ENCODE peak calls at places on chromosomes 5 and 9, in four cellular contexts. B is right atrium auricular region, V is endodermal cell, N is Peyer's patch. H is an unnamed sample.

GRCh38 chr5:84436866-84437265 is 52.2 kb upstream of the EDIL3 start:
- DNase-seq in B (no peak), V (no peak), N (no peak), H (no peak)

GRCh38 chr5:173645437-173645807 is 29.0 kb upstream of the BOD1 start:
- DNase-seq in B (no peak), V (peak; percentile 57), N (no peak), H (no peak)

GRCh38 chr5:59533730-59534108 is 359.8 kb downstream of the PDE4D start:
- DNase-seq in B (no peak), V (no peak), N (no peak), H (no peak)

GRCh38 chr5:169576181-169576598 is 7.4 kb upstream of the SPDL1 start:
- DNase-seq in B (no peak), V (no peak), N (no peak), H (no peak)

GRCh38 chr5:172412724-172413260 is 41.5 kb downstream of the SH3PXD2B start:
- DNase-seq in B (peak; percentile 96), V (no peak), N (peak; percentile 84), H (no peak)

GRCh38 chr9:25733336-25733982 is 55.2 kb upstream of the TUSC1 start:
- DNase-seq in B (no peak), V (no peak), N (no peak), H (no peak)

GRCh38 chr5:73482383-73483193 is 15.7 kb upstream of the BTF3 start:
- DNase-seq in B (no peak), V (no peak), N (no peak), H (no peak)

GRCh38 chr9:111627260-111627963 is 3.7 kb upstream of the DNAJC25 start:
- DNase-seq in B (no peak), V (no peak), N (peak; percentile 73), H (no peak)

GRCh38 chr9:116349684-116350083 is 196.1 kb downstream of the PAPPA start:
- DNase-seq in B (no peak), V (no peak), N (no peak), H (no peak)

GRCh38 chr9:115353681-115354080 is 235.7 kb upstream of the TNC start:
- DNase-seq in B (no peak), V (no peak), N (no peak), H (no peak)

GRCh38 chr9:134214766-134215394 is 50.5 kb upstream of the RNU6ATAC start:
- DNase-seq in B (no peak), V (no peak), N (no peak), H (no peak)

GRCh38 chr5:90802695-90803317 is 244.2 kb downstream of the ADGRV1 start:
- DNase-seq in B (no peak), V (peak; percentile 78), N (no peak), H (no peak)

GRCh38 chr9:85212209-85212608 is 529.5 kb downstream of the AGTPBP1 start:
- DNase-seq in B (no peak), V (no peak), N (no peak), H (no peak)

GRCh38 chr9:18768951-18769622 is 263.9 kb downstream of the SAXO1 start:
- DNase-seq in B (no peak), V (no peak), N (no peak), H (peak; percentile 58)

GRCh38 chr5:5799826-5800225 is 377.3 kb downstream of the ICE1 start:
- DNase-seq in B (no peak), V (no peak), N (no peak), H (no peak)

GRCh38 chr9:75754090-75754489 is 136.4 kb upstream of the PCSK5 start:
- DNase-seq in B (no peak), V (no peak), N (no peak), H (no peak)

GRCh38 chr5:176131771-176132170 is 106.5 kb upstream of the SIMC1 start:
- DNase-seq in B (no peak), V (no peak), N (no peak), H (no peak)

GRCh38 chr9:13427587-13427986 is 148.1 kb upstream of the MPDZ start:
- DNase-seq in B (no peak), V (no peak), N (no peak), H (no peak)

GRCh38 chr9:126372716-126373115 is 46.1 kb downstream of the MVB12B start:
- DNase-seq in B (no peak), V (no peak), N (no peak), H (no peak)

DNA sequence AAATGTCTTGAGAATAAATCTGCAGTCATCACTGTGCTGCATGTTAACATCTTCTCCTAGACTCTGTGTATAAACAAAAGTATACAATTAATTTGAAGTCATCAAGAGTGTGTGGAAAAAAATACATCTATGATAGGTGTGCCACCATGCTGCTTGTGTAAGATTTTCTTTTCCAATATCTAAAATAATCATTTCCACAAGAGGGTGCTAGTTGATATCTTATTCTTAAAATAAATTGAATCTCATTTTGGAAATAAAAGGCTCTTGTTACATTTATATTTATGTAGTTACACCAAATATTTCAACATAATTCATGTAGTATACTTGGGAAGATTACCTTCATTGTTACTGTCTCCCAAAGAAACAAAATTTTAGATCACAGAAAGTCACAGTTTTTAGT is 14.1 kb upstream of the MOCS2 start:
- DNase-seq in B (no peak), V (no peak), N (no peak), H (no peak)
- TF ChIP-seq CTCF in B (no peak), V (no peak), N (no peak), H (no peak)

GRCh38 chr5:108079754-108080153 is 302.1 kb downstream of the FBXL17 start:
- DNase-seq in B (no peak), V (no peak), N (no peak), H (no peak)
- H3K4me3 ChIP-seq in B (no peak overlapping the region), V (no peak overlapping the region), N (no peak overlapping the region), H (no peak overlapping the region)

GRCh38 chr9:32587901-32588300 is 14.9 kb upstream of the NDUFB6 start:
- DNase-seq in B (no peak), V (no peak), N (no peak), H (no peak)
- TF ChIP-seq CTCF in B (no peak), V (peak; percentile 49), N (no peak), H (no peak)

GRCh38 chr9:38172601-38173000 is 103.6 kb upstream of the SHB start:
- DNase-seq in B (no peak), V (peak; percentile 70), N (no peak), H (no peak)
- H3K4me3 ChIP-seq in B (no peak overlapping the region), V (no peak overlapping the region), N (no peak overlapping the region), H (no peak overlapping the region)

DNA sequence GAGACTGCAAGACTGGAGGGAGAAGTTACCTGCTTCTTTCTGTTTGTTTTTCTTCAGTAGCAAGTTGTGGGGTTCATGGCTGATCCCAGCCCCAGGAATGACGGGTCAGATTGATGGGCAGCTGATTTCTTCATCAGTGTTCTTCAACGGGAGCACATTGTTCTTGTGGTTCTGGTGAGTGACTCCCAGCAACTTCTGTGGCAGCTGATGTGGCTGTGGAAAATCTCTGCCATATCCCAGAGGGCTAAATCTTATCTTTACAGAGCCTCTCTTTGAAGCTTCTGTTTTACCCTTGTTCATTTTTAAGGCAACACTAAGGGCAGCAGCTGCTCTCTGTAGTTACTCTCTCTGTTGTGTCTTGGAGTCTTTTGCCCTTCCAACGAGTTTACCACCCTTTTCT is 710.3 kb downstream of the PRELID2 start:
- DNase-seq in B (no peak), V (no peak), N (no peak), H (no peak)
- TF ChIP-seq CTCF in B (no peak), V (no peak), N (no peak), H (no peak)

GRCh38 chr9:38362912-38363588 is 29.5 kb upstream of the ALDH1B1 start:
- DNase-seq in B (no peak), V (peak; percentile 60), N (peak; percentile 48), H (no peak)
- H3K4me3 ChIP-seq in B (no peak overlapping the region), V (no peak overlapping the region), N (no peak overlapping the region), H (no peak overlapping the region)

GRCh38 chr5:55982957-55983381 is 11.8 kb downstream of the IL6ST start:
- DNase-seq in B (no peak), V (no peak), N (no peak), H (no peak)
- TF ChIP-seq CTCF in B (no peak), V (peak; percentile 69), N (no peak), H (no peak)

GRCh38 chr5:139410886-139411835 is 7.3 kb upstream of the SPATA24 start:
- DNase-seq in B (no peak), V (no peak), N (peak; percentile 29), H (no peak)
- H3K4me3 ChIP-seq in B (no peak overlapping the region), V (no peak overlapping the region), N (no peak overlapping the region), H (no peak overlapping the region)

GRCh38 chr5:34900660-34901059 is 14.6 kb downstream of the RAD1 start:
- DNase-seq in B (no peak), V (no peak), N (no peak), H (no peak)

GRCh38 chr5:34903260-34903659 is 12.0 kb downstream of the RAD1 start:
- DNase-seq in B (no peak), V (no peak), N (no peak), H (no peak)

DNA sequence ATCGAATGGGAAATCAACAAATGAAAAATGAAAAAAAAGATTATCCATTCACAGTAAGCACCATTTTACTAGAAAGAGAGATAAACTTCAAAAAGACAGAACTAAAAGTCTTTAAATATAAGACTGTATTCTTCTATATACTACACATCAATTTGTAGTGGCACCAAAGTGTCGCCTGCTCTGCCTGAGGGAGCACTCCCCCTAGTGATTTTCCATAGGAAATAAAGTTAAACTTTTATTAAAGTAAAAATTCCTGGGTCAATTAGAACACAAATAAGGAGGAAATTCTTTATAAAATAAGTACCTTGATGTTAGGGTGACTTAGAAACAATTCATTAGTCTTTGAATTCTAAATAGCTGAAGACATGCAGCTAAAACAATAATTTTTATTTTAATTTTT is 9.7 kb downstream of the RAD1 start:
- DNase-seq in B (no peak), V (no peak), N (no peak), H (no peak)
- TF ChIP-seq CTCF in B (peak; percentile 20), V (peak; percentile 74), N (no peak), H (peak; percentile 15)